ENCODE peak calls at places on chromosomes 2 and 18, in eight cellular contexts. M is right atrium auricular region, C is Peyer's patch, K is endodermal cell, Z is fibroblast of lung, X is neural progenitor cell, I is body of pancreas, N is cardiac muscle cell. J is an unnamed sample. For H3K4me1, the result is how much of the 10 kb centered on the place peaks cover.

GRCh38 chr2:136384541-136385303 is 266.8 kb upstream of the CXCR4 start:
- DNase-seq in K (peak), X (peak), Z (peak), N (peak), I (no peak), C (no peak), M (no peak), J (no peak)

GRCh38 chr2:10380048-10380926 is 67.8 kb downstream of the ODC1 start:
- DNase-seq in Z (peak), I (no peak), M (no peak), X (no peak), N (peak), K (no peak), C (peak), J (no peak)

GRCh38 chr2:63827749-63828148 is 13.9 kb upstream of the UGP2 start:
- DNase-seq in I (no peak), Z (peak), M (no peak), X (no peak), C (no peak), K (peak), N (peak), J (peak)

GRCh38 chr18:54250846-54251251 is 18.5 kb upstream of the POLI start:
- DNase-seq in X (no peak), Z (no peak), N (no peak), I (no peak), K (no peak), M (no peak), C (no peak), J (no peak)

GRCh38 chr2:28709101-28709500 is 42.5 kb upstream of the PPP1CB start:
- DNase-seq in K (no peak), X (no peak), M (no peak), I (peak), C (peak), N (no peak), Z (peak), J (no peak)

GRCh38 chr2:187994464-187995331 is 297.0 kb upstream of the GULP1 start:
- DNase-seq in M (no peak), I (peak), N (peak), C (no peak), K (peak), Z (peak), X (no peak), J (peak)

GRCh38 chr2:50556934-50557575 is 474.9 kb downstream of the NRXN1 start:
- DNase-seq in C (no peak), N (peak), I (no peak), Z (peak), X (no peak), K (no peak), M (no peak), J (no peak)

GRCh38 chr18:77110400-77110799 is 22.2 kb downstream of the MBP start:
- DNase-seq in N (no peak), X (no peak), C (no peak), K (no peak), M (no peak), Z (no peak), I (no peak), J (no peak)

GRCh38 chr2:15730545-15731212 is 139.0 kb downstream of the DDX1 start:
- DNase-seq in C (peak), N (peak), Z (peak), X (no peak), I (peak), K (peak), M (peak), J (peak)

GRCh38 chr2:237525559-237526157 is 38.6 kb downstream of the MLPH start:
- DNase-seq in C (no peak), Z (no peak), K (no peak), N (no peak), I (no peak), X (no peak), M (no peak), J (no peak)

GRCh38 chr2:128437181-128437520 is 118.5 kb upstream of the HS6ST1 start:
- DNase-seq in N (no peak), X (no peak), I (peak), Z (no peak), K (peak), C (peak), M (no peak), J (peak)

GRCh38 chr18:3044931-3045698 is 32.2 kb upstream of the LPIN2 start:
- DNase-seq in K (peak), X (no peak), N (peak), M (no peak), I (peak), C (peak), Z (no peak), J (no peak)
- H3K27ac ChIP-seq in K (no peak), X (no peak), N (no peak), M (no peak), I (no peak), C (no peak), Z (no peak), J (no peak)

GRCh38 chr2:215797676-215798075 is 215.7 kb downstream of the MREG start:
- DNase-seq in C (no peak), X (no peak), M (no peak), I (no peak), K (no peak), Z (no peak), N (peak), J (no peak)
- H3K4me3 ChIP-seq in C (no peak), X (no peak), M (no peak), I (no peak), K (no peak), Z (no peak), N (no peak), J (no peak)

GRCh38 chr2:217890445-217890844 is 112.3 kb downstream of the TNS1 start:
- DNase-seq in C (no peak), N (peak), K (no peak), Z (peak), X (peak), I (no peak), M (peak), J (no peak)
- H3K4me1 ChIP-seq in C (under half), N (under half), K (under half), Z (under half), X (under half), I (under half), M (half or more), J (under half)

DNA sequence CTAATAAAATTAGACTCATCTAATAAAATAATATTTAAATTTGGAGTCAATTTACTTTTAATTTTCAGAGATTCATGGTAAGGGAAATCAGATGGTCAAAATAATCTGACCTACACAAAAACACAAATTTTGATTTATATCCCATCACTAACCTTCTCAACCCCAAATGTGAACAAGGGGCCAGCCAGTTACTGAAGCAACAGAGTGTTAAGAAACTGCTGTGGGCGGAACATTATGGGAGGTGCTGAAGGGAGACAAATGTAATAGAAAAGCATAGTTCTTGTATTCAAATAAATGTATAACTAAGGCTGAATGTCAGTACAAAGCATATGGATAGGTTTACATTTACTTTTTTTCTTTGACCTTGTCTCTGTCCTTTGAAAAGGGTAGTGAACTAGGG is 28.5 kb upstream of the PPP3R1 start:
- DNase-seq in K (no peak), X (no peak), Z (no peak), I (no peak), M (no peak), N (no peak), C (no peak), J (no peak)
- H3K27ac ChIP-seq in K (no peak), X (no peak), Z (no peak), I (no peak), M (no peak), N (no peak), C (no peak), J (no peak)

GRCh38 chr18:79576686-79577351 is 102.8 kb upstream of the CTDP1 start:
- DNase-seq in X (no peak), I (peak), Z (peak), N (peak), K (peak), M (no peak), C (peak), J (no peak)

GRCh38 chr18:79574938-79575525 is 104.6 kb upstream of the CTDP1 start:
- DNase-seq in I (peak), M (no peak), N (no peak), X (no peak), C (peak), K (peak), Z (no peak), J (peak)

GRCh38 chr18:79577451-79578395 is 101.9 kb upstream of the CTDP1 start:
- DNase-seq in K (peak), Z (no peak), M (no peak), N (peak), C (peak), X (no peak), I (peak), J (peak)

GRCh38 chr18:79573921-79574491 is 105.6 kb upstream of the CTDP1 start:
- DNase-seq in I (peak), X (no peak), K (peak), C (peak), M (no peak), Z (no peak), N (no peak), J (no peak)

GRCh38 chr18:79575891-79576685 is 103.5 kb upstream of the CTDP1 start:
- DNase-seq in C (peak), I (peak), N (peak), M (no peak), X (no peak), Z (peak), K (peak), J (peak)
- H3K4me3 ChIP-seq in C (no peak), I (no peak), N (no peak), M (no peak), X (no peak), Z (no peak), K (no peak), J (peak)

DNA sequence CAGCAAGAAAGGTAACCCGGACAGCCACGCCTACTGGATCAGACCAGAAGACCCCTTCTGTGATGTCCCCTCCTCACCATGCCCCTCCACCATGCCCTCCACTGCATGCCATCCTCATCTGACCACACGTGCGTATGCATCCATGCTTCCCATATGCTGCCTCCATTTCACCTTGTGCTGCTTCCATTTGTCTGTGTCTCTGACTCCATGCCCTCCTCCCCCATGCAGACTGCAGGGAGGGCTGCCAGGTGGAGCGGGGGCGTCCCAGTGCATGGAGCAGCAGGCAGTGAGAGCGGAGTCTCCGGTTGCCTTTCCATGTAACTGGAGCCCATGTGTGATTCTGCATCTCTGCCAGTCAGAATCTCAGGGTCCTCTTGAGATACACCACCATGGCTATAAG is 52.6 kb downstream of the COA5 start:
- DNase-seq in N (no peak), C (no peak), Z (no peak), M (no peak), K (no peak), I (no peak), X (no peak), J (no peak)
- H3K4me1 ChIP-seq in N (under half), C (under half), Z (under half), M (under half), K (under half), I (under half), X (under half), J (under half)

GRCh38 chr2:85888745-85889647 is at the start of gene ST3GAL5:
- DNase-seq in N (peak), K (peak), C (peak), M (peak), I (peak), Z (peak), X (peak), J (peak)

GRCh38 chr2:85886585-85886984 is 2.2 kb downstream of the ST3GAL5 start:
- DNase-seq in Z (peak), N (peak), I (peak), M (peak), C (peak), K (no peak), X (no peak), J (peak)

GRCh38 chr2:85889648-85890281 is 975 bp upstream of the ST3GAL5 start:
- DNase-seq in Z (no peak), I (peak), M (peak), K (no peak), N (no peak), C (peak), X (peak), J (peak)

GRCh38 chr2:85887566-85888019 is 1.2 kb downstream of the ST3GAL5 start:
- DNase-seq in N (peak), I (peak), M (peak), X (peak), Z (peak), K (peak), C (peak), J (peak)

DNA sequence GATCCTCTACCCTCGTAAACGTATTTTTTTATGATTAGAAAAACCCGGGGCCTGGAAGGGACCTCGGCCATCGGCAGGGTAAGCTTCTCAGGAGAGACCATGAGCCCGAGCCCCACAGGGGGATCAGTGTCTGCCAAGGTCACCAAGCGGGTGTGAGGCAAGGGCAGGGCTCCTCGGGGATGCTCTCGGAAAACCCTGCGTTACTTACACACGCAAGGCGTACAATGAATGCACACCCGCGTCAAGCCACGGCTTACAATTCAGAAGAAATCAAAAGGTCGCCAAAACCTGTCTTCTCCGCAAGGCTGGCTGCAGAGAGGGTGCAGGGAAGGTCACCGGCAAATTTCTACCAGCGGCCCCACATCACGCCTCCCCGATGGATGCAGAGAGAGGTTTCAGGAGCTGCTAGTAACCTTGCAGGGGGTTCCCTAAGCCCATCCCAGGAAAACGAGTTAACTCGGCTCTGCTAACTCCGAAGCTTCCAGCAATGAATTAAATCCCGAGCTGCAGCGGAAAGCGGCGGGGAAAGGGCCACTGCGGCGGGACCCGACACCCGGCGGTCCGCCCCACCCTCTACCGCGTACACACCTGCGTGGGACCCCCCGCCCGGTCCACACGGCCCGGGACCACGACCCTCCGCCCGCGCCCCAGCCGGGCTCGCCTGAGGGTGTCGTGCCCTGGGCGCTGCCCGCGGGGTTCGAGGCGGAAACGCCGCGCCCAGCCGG is 608 bp downstream of the ST3GAL5 start:
- DNase-seq in M (no peak), I (peak), N (peak), X (peak), C (peak), K (peak), Z (no peak), J (peak)
- H3K27ac ChIP-seq in M (peak), I (peak), N (no peak), X (no peak), C (peak), K (no peak), Z (peak), J (peak)

DNA sequence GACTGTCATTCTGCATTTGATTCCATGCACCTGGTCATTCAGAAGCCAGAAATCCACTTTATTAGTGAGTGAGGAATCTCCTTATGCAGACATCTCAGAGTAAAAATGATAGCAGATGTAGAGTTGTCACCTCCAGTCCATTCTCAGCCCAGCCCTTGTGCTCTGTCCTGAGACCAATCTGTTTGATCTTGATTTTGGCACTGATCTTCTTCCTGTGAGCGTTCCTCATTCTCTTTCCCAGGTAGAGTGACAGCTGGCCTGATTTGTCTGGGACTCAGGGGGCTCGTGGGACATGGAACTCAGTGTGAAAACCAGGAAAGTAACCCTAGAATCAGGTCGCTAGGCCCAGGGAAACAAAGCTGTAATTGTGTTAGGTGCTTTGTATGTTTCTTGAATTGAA is 8.9 kb downstream of the ARHGAP25 start:
- DNase-seq in M (peak), I (no peak), X (no peak), C (no peak), N (no peak), Z (no peak), K (no peak), J (no peak)
- H3K4me3 ChIP-seq in M (no peak), I (no peak), X (no peak), C (no peak), N (no peak), Z (no peak), K (no peak), J (no peak)